ENCODE peak calls at places on chromosomes 13 and 19, in five cellular contexts. M is transverse colon, H is stomach, G is SK-N-SH, B is sigmoid colon. Z is an unnamed sample.

GRCh38 chr19:38862321-38863059 is 12.7 kb upstream of the HNRNPL start:
- DNase-seq in H (no peak), G (peak), M (peak), B (peak), Z (peak)

GRCh38 chr19:36436531-36436930 is 18.1 kb upstream of the ZFP82 start:
- DNase-seq in H (no peak), G (no peak), M (no peak), B (no peak), Z (no peak)

GRCh38 chr13:23637813-23638212 is 67.6 kb downstream of the TNFRSF19 start:
- DNase-seq in G (no peak), H (no peak), M (no peak), B (no peak), Z (no peak)

GRCh38 chr19:625257-625656 is 8.1 kb downstream of the POLRMT start:
- DNase-seq in G (no peak), B (no peak), H (no peak), M (no peak), Z (peak)

GRCh38 chr13:89930861-89931260 is 1416.6 kb upstream of the MIR17HG start:
- DNase-seq in H (no peak), M (no peak), B (no peak), G (no peak), Z (no peak)

GRCh38 chr19:10864538-10864899 is 6.8 kb upstream of the CARM1 start:
- DNase-seq in B (peak), H (peak), G (peak), M (peak), Z (peak)

GRCh38 chr13:46041335-46041934 is 11.1 kb downstream of the ZC3H13 start:
- DNase-seq in G (no peak), B (no peak), H (no peak), M (no peak), Z (no peak)

GRCh38 chr19:40585677-40586422 is 9.2 kb downstream of the SHKBP1 start:
- DNase-seq in H (no peak), M (no peak), B (no peak), G (no peak), Z (no peak)

GRCh38 chr13:102020611-102021216 is 381.1 kb downstream of the FGF14 start:
- DNase-seq in G (no peak), B (no peak), H (no peak), M (no peak), Z (no peak)

GRCh38 chr13:113129921-113130750 is 7.5 kb downstream of the F10 start:
- DNase-seq in M (no peak), B (no peak), H (peak), G (no peak), Z (peak)

GRCh38 chr19:2186071-2186846 is 22.5 kb downstream of the DOT1L start:
- DNase-seq in G (no peak), B (peak), H (peak), M (peak), Z (peak)

GRCh38 chr19:55958356-55958755 is 10.7 kb downstream of the NLRP8 start:
- DNase-seq in M (no peak), H (no peak), B (no peak), G (no peak), Z (no peak)

GRCh38 chr19:5086725-5087439 is 118.0 kb downstream of the KDM4B start:
- DNase-seq in M (no peak), B (no peak), G (peak), H (no peak), Z (peak)

GRCh38 chr13:75566658-75567057 is 17.1 kb downstream of the UCHL3 start:
- DNase-seq in B (no peak), M (no peak), H (no peak), G (peak), Z (no peak)
- TF ChIP-seq CTCF in B (no peak), M (no peak), H (no peak), G (peak), Z (no peak)

GRCh38 chr19:48986211-48986610 is 6.9 kb downstream of the GYS1 start:
- DNase-seq in M (no peak), B (no peak), G (no peak), H (no peak), Z (no peak)

GRCh38 chr19:48988860-48989259 is 4.2 kb downstream of the GYS1 start:
- DNase-seq in M (no peak), G (no peak), H (no peak), B (no peak), Z (peak)

GRCh38 chr19:48988286-48988685 is 4.8 kb downstream of the GYS1 start:
- DNase-seq in G (no peak), M (no peak), B (no peak), H (no peak), Z (no peak)

GRCh38 chr19:48987323-48987722 is 5.8 kb downstream of the GYS1 start:
- DNase-seq in H (no peak), G (no peak), B (no peak), M (no peak), Z (no peak)

DNA sequence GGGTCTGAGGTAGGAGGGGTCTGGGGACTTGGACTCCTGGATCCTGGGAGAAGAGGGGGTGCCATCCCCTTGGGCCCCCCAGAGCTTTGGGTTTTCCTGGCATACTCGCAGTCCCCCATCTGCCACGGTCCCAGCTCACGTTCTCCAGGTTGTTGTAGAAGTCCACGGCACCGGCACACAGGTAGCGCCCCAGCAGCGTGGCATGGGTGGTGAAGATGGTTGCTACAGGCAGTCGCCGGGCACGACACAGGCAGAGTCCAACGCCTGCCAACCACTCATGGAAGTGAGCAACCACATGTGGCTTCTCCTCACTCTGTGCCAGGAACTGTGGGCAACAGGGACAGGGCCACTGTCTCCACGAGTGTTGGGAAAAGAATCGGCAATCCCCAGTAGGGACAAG is 7.4 kb downstream of the GYS1 start:
- DNase-seq in M (no peak), H (no peak), G (no peak), B (no peak), Z (peak)
- TF ChIP-seq EP300 in M (no peak), H (no peak), G (no peak), B (no peak), Z (no peak)

DNA sequence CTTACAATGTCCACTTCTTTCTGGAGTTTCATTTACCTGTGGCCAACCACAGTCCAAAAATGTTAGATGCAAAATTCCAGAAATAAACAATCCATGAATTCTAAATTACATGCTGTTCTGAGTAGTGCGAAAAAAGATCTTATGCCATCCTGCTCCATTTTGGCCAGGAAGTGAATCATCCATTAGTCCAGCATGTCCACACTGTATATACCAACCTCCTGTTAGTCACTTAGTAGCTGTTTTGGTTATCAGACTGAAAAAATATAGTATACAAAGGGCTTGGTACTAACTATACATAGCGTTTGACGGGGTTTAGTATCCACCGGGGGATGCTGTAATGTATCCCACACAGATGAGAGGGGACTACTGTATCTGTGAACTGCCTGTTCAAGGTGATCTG is 618.0 kb upstream of the ARGLU1 start:
- DNase-seq in M (no peak), G (no peak), B (no peak), H (no peak), Z (no peak)
- H3K27ac ChIP-seq in M (no peak), G (peak), B (no peak), H (no peak), Z (no peak)

GRCh38 chr13:20721454-20722357 is 18.2 kb downstream of the IL17D start:
- DNase-seq in M (peak), G (peak), B (no peak), H (peak), Z (peak)
- TF ChIP-seq CTCF in M (no peak), G (no peak), B (no peak), H (no peak), Z (no peak)

GRCh38 chr13:25180450-25180794 is 8.3 kb upstream of the AMER2 start:
- DNase-seq in B (no peak), M (no peak), H (no peak), G (no peak), Z (no peak)

GRCh38 chr13:25179810-25180437 is 7.8 kb upstream of the AMER2 start:
- DNase-seq in M (no peak), B (no peak), H (no peak), G (no peak), Z (no peak)

GRCh38 chr13:25179011-25179410 is 6.9 kb upstream of the AMER2 start:
- DNase-seq in H (no peak), M (no peak), G (no peak), B (no peak), Z (no peak)

GRCh38 chr13:25181597-25181996 is 9.5 kb upstream of the AMER2 start:
- DNase-seq in H (no peak), B (no peak), M (no peak), G (no peak), Z (no peak)

DNA sequence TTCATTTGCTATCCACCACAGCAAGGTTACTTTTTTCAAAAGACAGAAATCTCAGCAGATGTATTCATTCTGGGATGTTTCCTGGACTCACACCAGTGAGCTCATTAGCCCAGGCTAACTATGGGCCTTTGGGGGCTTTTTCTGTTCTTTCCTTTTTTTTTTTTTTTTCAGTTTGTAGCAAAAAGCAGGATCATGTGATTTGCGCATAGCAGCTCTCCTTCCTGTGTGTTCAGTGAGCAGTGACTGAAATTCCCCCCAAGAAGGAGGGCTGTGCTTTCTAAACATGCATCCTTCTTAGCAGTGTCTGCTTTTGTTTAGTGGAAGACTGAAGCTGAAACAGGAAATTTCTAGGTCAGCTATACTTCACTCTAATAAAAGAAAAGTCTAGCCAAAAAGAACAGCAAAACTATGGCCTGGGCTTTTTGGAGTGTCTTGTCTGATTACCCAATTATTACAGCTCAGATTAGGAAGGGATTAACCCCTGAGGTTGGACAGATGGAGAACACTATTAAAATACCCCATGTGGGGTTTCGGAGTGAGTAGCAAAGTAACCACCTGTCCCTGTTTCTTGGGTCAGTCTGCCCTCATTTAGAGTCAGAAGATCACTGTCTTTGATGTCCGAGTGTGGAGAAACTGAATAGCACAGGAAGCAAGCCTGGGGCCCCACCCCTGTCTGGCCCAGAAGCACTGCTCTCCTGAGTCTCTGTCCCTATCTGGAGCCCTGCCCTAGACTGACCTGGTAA is 8.9 kb upstream of the AMER2 start:
- DNase-seq in G (no peak), M (no peak), H (no peak), B (no peak), Z (no peak)
- TF ChIP-seq EP300 in G (no peak), M (no peak), H (no peak), B (no peak), Z (no peak)

GRCh38 chr13:109821038-109821545 is 34.7 kb upstream of the IRS2 start:
- DNase-seq in B (no peak), M (no peak), H (no peak), G (no peak), Z (no peak)
- H3K27ac ChIP-seq in B (no peak), M (no peak), H (no peak), G (no peak), Z (no peak)

GRCh38 chr13:22114630-22115311 is 443.9 kb downstream of the FGF9 start:
- DNase-seq in H (no peak), B (no peak), M (no peak), G (no peak), Z (no peak)

GRCh38 chr13:22121340-22121739 is 450.5 kb downstream of the FGF9 start:
- DNase-seq in H (no peak), G (no peak), B (no peak), M (no peak), Z (no peak)

GRCh38 chr13:22126433-22127021 is 455.7 kb downstream of the FGF9 start:
- DNase-seq in G (no peak), H (no peak), B (no peak), M (no peak), Z (no peak)

DNA sequence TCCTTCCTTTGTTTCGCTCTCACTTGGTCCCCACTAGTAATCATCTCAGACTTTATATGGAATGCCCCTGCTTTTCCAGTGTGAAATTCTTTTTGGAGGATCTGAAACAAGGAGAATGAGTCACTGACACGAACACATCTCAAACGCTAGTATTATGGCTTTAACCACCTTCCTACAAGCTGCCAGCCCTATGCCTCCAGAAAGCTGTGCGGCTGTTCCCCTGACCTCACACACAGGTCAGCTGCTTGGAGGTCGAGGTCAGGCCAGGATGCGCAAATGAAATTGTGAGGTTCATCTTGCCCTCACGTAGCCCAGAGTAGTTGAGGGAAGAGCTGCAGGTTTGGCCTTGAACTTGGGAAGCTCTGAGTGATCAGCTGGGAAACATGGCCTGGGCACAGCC is 449.8 kb downstream of the FGF9 start:
- DNase-seq in B (no peak), M (no peak), H (no peak), G (no peak), Z (no peak)
- TF ChIP-seq CTCF in B (no peak), M (no peak), H (no peak), G (no peak), Z (no peak)

GRCh38 chr13:33873251-33873908 is 55.4 kb downstream of the RFC3 start:
- DNase-seq in G (no peak), H (no peak), B (no peak), M (no peak), Z (no peak)
- TF ChIP-seq EP300 in G (no peak), H (no peak), B (no peak), M (no peak), Z (no peak)

GRCh38 chr19:53875602-53876340 is 6.2 kb upstream of the PRKCG start:
- DNase-seq in M (no peak), B (no peak), G (no peak), H (no peak), Z (no peak)

GRCh38 chr19:53872762-53873161 is 5.1 kb downstream of the MYADM start:
- DNase-seq in B (no peak), H (no peak), M (no peak), G (no peak), Z (no peak)

GRCh38 chr19:53871448-53871847 is 3.8 kb downstream of the MYADM start:
- DNase-seq in M (no peak), B (no peak), G (no peak), H (no peak), Z (no peak)

GRCh38 chr19:53874384-53874995 is 6.8 kb downstream of the MYADM start:
- DNase-seq in H (no peak), G (no peak), B (no peak), M (no peak), Z (no peak)

DNA sequence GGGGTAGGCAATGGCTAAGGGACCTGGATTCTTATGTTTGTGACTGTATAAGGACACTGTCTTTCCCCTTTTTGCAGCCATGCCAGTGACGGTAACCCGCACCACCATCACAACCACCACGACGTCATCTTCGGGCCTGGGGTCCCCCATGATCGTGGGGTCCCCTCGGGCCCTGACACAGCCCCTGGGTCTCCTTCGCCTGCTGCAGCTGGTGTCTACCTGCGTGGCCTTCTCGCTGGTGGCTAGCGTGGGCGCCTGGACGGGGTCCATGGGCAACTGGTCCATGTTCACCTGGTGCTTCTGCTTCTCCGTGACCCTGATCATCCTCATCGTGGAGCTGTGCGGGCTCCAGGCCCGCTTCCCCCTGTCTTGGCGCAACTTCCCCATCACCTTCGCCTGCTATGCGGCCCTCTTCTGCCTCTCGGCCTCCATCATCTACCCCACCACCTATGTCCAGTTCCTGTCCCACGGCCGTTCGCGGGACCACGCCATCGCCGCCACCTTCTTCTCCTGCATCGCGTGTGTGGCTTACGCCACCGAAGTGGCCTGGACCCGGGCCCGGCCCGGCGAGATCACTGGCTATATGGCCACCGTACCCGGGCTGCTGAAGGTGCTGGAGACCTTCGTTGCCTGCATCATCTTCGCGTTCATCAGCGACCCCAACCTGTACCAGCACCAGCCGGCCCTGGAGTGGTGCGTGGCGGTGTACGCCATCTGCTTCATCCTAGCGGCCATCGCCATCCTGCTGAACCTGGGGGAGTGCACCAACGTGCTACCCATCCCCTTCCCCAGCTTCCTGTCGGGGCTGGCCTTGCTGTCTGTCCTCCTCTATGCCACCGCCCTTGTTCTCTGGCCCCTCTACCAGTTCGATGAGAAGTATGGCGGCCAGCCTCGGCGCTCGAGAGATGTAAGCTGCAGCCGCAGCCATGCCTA is 6.0 kb downstream of the MYADM start:
- DNase-seq in B (no peak), M (no peak), G (no peak), H (no peak), Z (no peak)
- H3K27ac ChIP-seq in B (peak), M (no peak), G (no peak), H (no peak), Z (no peak)

GRCh38 chr19:58007285-58007684 is 4.7 kb upstream of the ZNF606 start:
- DNase-seq in G (no peak), M (no peak), H (no peak), B (no peak), Z (no peak)
- TF ChIP-seq CTCF in G (no peak), M (no peak), H (no peak), B (no peak), Z (no peak)